ENCODE peak calls at places on chromosomes 12 and 14, in eight cellular contexts. Y is CD8-positive, alpha-beta T cell; E is thyroid gland; H is neuronal stem cell; Z is HepG2; C is pancreas; G is A549; M is right cardiac atrium. A is an unnamed sample. For H3K4me1, the result is how much of the 10 kb centered on the place peaks cover.

GRCh38 chr14:93055651-93056115 is 60.0 kb downstream of the ITPK1 start:
- DNase-seq in M (peak), Z (no peak), G (no peak), C (no peak), E (peak), Y (no peak), H (no peak), A (no peak)

GRCh38 chr12:85872497-85873091 is 1.5 kb upstream of the NTS start:
- DNase-seq in H (peak), Y (no peak), M (no peak), Z (peak), G (peak), C (no peak), E (no peak), A (no peak)

GRCh38 chr14:37587438-37587837 is 7.6 kb downstream of the FOXA1 start:
- DNase-seq in Z (no peak), M (no peak), Y (no peak), H (no peak), G (no peak), E (no peak), C (no peak), A (no peak)

GRCh38 chr12:90954428-90954827 is 548 bp downstream of the CCER1 start:
- DNase-seq in Z (no peak), Y (no peak), M (no peak), G (no peak), E (no peak), C (no peak), H (no peak), A (no peak)

GRCh38 chr14:40164083-40164482 is 731.9 kb upstream of the FBXO33 start:
- DNase-seq in H (no peak), M (no peak), E (no peak), Y (no peak), Z (no peak), C (no peak), G (no peak), A (no peak)

GRCh38 chr14:100067971-100068959 is 3.0 kb downstream of the EVL start:
- DNase-seq in Y (peak), C (no peak), G (no peak), E (peak), Z (no peak), H (no peak), M (peak), A (peak)

GRCh38 chr14:95385701-95386100 is 66.0 kb upstream of the CLMN start:
- DNase-seq in E (no peak), C (no peak), G (no peak), H (no peak), Z (no peak), M (no peak), Y (no peak), A (no peak)

GRCh38 chr12:77064891-77065360 is 443 bp downstream of the E2F7 start:
- DNase-seq in G (peak), Z (no peak), E (no peak), Y (no peak), C (no peak), H (no peak), M (no peak), A (no peak)

GRCh38 chr14:71527807-71528206 is 404.4 kb upstream of the RGS6 start:
- DNase-seq in Y (no peak), M (no peak), Z (no peak), G (no peak), C (no peak), H (no peak), E (no peak), A (no peak)

GRCh38 chr12:92543359-92543758 is 159.4 kb upstream of the PLEKHG7 start:
- DNase-seq in Z (peak), G (no peak), E (peak), C (peak), Y (no peak), H (no peak), M (no peak), A (no peak)

GRCh38 chr12:58765653-58766554 is 154.4 kb downstream of the LRIG3 start:
- DNase-seq in Y (no peak), H (no peak), M (no peak), G (no peak), C (peak), E (no peak), Z (peak), A (no peak)

GRCh38 chr14:100868621-100869370 is 34.7 kb downstream of the RTL1 start:
- DNase-seq in M (no peak), Z (no peak), C (no peak), E (no peak), G (no peak), Y (no peak), H (no peak), A (no peak)

GRCh38 chr12:52519826-52520662 is at the start of gene KRT5:
- DNase-seq in Y (no peak), E (no peak), H (no peak), Z (no peak), G (no peak), C (peak), M (no peak), A (no peak)

GRCh38 chr12:100591979-100592378 is 18.5 kb downstream of the GAS2L3 start:
- DNase-seq in E (no peak), C (no peak), Y (no peak), Z (peak), G (no peak), H (no peak), M (no peak), A (no peak)

GRCh38 chr12:124915249-124916236 is 1.1 kb upstream of the UBC start:
- DNase-seq in H (no peak), E (peak), Z (peak), G (no peak), Y (no peak), C (no peak), M (peak), A (no peak)

GRCh38 chr12:109892748-109893147 is 7.3 kb upstream of the TCHP start:
- DNase-seq in G (no peak), E (no peak), H (no peak), Z (no peak), C (no peak), M (no peak), Y (no peak), A (no peak)

GRCh38 chr12:118715647-118716046 is 265.7 kb upstream of the SRRM4 start:
- DNase-seq in Y (no peak), E (no peak), Z (no peak), C (no peak), G (no peak), M (no peak), H (no peak), A (no peak)

GRCh38 chr12:68223067-68223747 is 2.4 kb downstream of the IL26 start:
- DNase-seq in Y (peak), E (peak), H (peak), G (peak), Z (peak), C (peak), M (peak), A (peak)

GRCh38 chr12:122067966-122068365 is 10.6 kb upstream of the MLXIP start:
- DNase-seq in G (no peak), Y (peak), H (no peak), Z (no peak), E (peak), M (peak), C (no peak), A (peak)

GRCh38 chr14:26008290-26008689 is 589.5 kb downstream of the NOVA1 start:
- DNase-seq in M (no peak), C (no peak), Z (no peak), Y (no peak), H (no peak), G (no peak), E (no peak), A (no peak)

GRCh38 chr12:53217049-53217929 is 10.2 kb upstream of the ITGB7 start:
- DNase-seq in G (no peak), Z (no peak), E (no peak), C (no peak), H (no peak), Y (no peak), M (peak), A (no peak)

GRCh38 chr12:43238281-43238680 is 313.7 kb downstream of the ADAMTS20 start:
- DNase-seq in M (no peak), C (no peak), H (no peak), G (no peak), Y (no peak), E (no peak), Z (no peak), A (no peak)

GRCh38 chr12:105272814-105273416 is 36.9 kb upstream of the APPL2 start:
- DNase-seq in Z (no peak), G (no peak), C (no peak), Y (no peak), M (no peak), E (no peak), H (no peak), A (no peak)

GRCh38 chr14:95301527-95302187 is 18.1 kb downstream of the CLMN start:
- DNase-seq in E (no peak), C (no peak), G (no peak), Y (no peak), H (no peak), Z (no peak), M (no peak), A (no peak)

GRCh38 chr14:95098984-95099599 is 58.2 kb downstream of the DICER1 start:
- DNase-seq in H (peak), M (peak), G (peak), E (peak), Z (peak), C (peak), Y (peak), A (peak)

GRCh38 chr14:61388173-61388975 is 67.0 kb downstream of the PRKCH start:
- DNase-seq in G (no peak), M (no peak), C (no peak), Z (no peak), E (no peak), H (no peak), Y (no peak), A (peak)

GRCh38 chr14:65360144-65360784 is 52.3 kb upstream of the FUT8 start:
- DNase-seq in H (no peak), Y (no peak), C (no peak), E (no peak), M (no peak), G (no peak), Z (no peak), A (no peak)

GRCh38 chr14:63394856-63395255 is 76.1 kb upstream of the GPHB5 start:
- DNase-seq in C (no peak), E (no peak), Y (no peak), Z (no peak), G (no peak), H (no peak), M (no peak), A (no peak)

GRCh38 chr12:49154221-49154620 is 23.0 kb upstream of the TUBA1B start:
- DNase-seq in E (no peak), Y (no peak), C (no peak), Z (no peak), M (no peak), H (no peak), G (no peak), A (no peak)
- H3K27ac ChIP-seq in E (no peak), Y (no peak), C (no peak), Z (no peak), M (no peak), H (no peak), G (no peak), A (no peak)

DNA sequence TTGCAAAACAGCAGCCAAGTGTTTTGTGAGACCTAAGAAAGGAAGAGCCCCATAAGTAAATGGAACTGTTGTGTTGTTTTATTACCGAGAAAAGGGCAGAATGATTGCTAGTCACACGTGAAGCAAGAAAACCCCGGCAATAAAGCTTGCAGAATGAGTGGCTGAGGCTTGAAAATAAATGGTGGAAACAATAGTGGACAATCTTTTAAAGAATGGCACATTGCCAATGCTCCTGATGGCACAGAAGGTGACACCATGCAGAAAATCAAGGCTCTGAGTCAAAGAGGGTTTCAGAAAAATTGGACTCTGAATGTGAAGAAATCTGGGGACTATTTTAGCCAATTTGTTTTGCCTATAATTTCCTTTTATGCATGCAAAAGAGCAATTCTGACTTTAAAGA is 4.0 kb upstream of the AQP2 start:
- DNase-seq in Y (no peak), G (no peak), E (no peak), Z (no peak), C (no peak), H (no peak), M (no peak), A (no peak)
- H3K4me1 ChIP-seq in Y (under half), G (under half), E (under half), Z (under half), C (under half), H (under half), M (under half), A (under half)

GRCh38 chr12:21814814-21815213 is 40.3 kb upstream of the KCNJ8 start:
- DNase-seq in M (peak), C (no peak), G (no peak), Y (no peak), E (no peak), H (no peak), Z (no peak), A (no peak)
- H3K27ac ChIP-seq in M (peak), C (no peak), G (no peak), Y (no peak), E (no peak), H (no peak), Z (no peak), A (no peak)

GRCh38 chr14:97074860-97075259 is 277.7 kb downstream of the VRK1 start:
- DNase-seq in H (no peak), E (no peak), G (no peak), Z (no peak), C (no peak), Y (no peak), M (no peak), A (no peak)
- H3K4me1 ChIP-seq in H (under half), E (under half), G (under half), Z (under half), C (under half), Y (under half), M (under half), A (under half)

GRCh38 chr14:88189840-88190191 is 133.3 kb downstream of the KCNK10 start:
- DNase-seq in H (no peak), G (no peak), E (no peak), M (no peak), Y (no peak), Z (no peak), C (no peak), A (no peak)
- H3K27ac ChIP-seq in H (no peak), G (no peak), E (no peak), M (no peak), Y (no peak), Z (no peak), C (no peak), A (no peak)

DNA sequence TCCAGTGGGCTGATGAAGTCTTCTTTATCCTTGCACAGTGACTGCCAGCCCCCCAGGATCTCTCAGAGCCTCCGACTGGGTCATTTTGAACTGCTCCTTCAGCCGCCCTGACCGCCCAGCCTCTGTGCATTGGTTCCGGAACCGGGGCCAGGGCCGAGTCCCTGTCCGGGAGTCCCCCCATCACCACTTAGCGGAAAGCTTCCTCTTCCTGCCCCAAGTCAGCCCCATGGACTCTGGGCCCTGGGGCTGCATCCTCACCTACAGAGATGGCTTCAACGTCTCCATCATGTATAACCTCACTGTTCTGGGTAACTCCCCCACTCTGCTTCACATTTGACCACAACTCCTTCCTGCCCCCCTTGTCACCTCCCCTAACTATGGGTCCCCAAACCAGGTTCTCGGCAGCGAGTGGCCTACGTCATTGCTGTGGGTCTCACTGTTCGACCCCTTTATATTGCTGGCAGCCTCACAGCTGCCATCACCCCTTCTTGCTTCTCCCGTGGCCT is 2.3 kb downstream of the LAG3 start:
- DNase-seq in Z (no peak), E (no peak), G (no peak), H (no peak), C (no peak), M (no peak), Y (no peak), A (no peak)
- H3K4me1 ChIP-seq in Z (half or more), E (under half), G (under half), H (under half), C (under half), M (under half), Y (under half), A (half or more)

GRCh38 chr12:2904260-2904659 is 13.6 kb downstream of the TULP3 start:
- DNase-seq in M (no peak), G (no peak), Z (no peak), C (no peak), Y (no peak), H (no peak), E (peak), A (no peak)

GRCh38 chr12:2897418-2897817 is 6.7 kb downstream of the TULP3 start:
- DNase-seq in E (no peak), Z (no peak), M (no peak), C (no peak), H (no peak), Y (no peak), G (no peak), A (no peak)

GRCh38 chr12:2900642-2901041 is 10.0 kb downstream of the TULP3 start:
- DNase-seq in G (no peak), C (no peak), Y (no peak), M (no peak), Z (no peak), E (no peak), H (no peak), A (no peak)

DNA sequence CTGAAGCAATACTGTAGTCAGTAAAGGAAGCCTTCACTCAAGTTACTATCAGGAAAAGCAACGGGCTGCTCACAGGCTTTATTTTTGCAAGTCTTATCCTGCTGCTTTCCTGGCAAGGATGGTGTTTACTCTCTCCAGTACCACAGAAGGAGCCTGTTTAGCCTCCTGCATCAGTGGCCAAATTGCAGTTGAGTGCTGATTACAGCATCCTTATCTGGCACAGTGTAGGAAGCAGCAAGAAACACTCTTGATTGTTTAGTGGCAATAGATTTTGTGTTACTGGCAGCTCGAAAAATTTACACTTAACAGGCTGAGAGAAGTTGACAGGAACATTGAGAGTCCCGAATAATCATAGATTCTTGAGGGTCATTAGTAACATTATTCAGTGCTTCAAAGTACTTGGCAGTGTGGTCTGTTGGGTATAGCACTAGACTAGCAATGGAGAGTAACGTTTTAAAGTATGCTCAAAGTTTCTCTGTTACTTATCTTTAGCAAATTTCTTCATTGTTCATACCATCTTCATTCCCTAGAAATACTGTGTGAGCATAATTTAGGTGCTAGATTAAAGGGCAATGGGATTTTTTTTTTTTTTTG is 11.7 kb downstream of the TULP3 start:
- DNase-seq in G (no peak), Z (no peak), C (no peak), E (peak), Y (no peak), M (peak), H (no peak), A (no peak)
- H3K27ac ChIP-seq in G (no peak), Z (no peak), C (no peak), E (peak), Y (no peak), M (no peak), H (no peak), A (no peak)

GRCh38 chr12:131991816-131992430 is 42.2 kb downstream of the EP400 start:
- DNase-seq in E (no peak), Z (no peak), M (no peak), Y (no peak), G (no peak), H (no peak), C (no peak), A (no peak)
- H3K4me1 ChIP-seq in E (under half), Z (under half), M (under half), Y (under half), G (under half), H (under half), C (under half), A (under half)

DNA sequence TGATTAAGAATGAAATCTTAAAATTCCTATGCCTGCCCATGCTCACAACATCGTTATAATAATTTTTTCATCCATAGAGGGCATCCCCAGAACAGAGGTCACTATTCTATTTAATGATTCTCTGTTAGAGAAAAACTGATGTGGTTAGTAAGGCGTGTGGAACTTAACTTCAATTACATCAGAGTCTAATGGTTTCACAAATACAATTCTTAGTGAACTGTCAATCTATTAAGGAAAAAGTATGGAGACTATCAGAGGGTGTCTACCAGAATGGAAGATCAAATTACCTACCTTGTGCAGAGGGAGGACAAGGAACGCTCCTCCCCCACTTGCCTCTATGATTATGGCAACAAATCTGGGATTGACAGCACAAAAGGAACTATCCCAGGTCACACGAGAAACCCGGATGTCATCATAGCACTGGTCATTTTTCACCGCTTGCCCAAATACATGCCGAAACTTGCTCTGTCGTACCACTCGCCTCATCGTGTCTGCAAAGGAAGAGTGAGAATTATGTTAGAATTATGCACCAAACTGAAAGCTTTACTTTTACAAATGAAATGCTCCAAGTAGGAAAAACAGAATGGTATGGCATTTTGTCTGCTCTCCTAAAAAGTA is 30.4 kb downstream of the CORO1C start:
- DNase-seq in M (no peak), C (no peak), Y (no peak), E (no peak), G (no peak), Z (no peak), H (no peak), A (no peak)
- H3K27ac ChIP-seq in M (peak), C (no peak), Y (no peak), E (no peak), G (no peak), Z (no peak), H (no peak), A (no peak)